ENCODE peak calls at places on chromosome 17, in six cellular contexts. One of them, this sample, is unnamed.

GRCh38 chr17:263773-264172 is 82.3 kb upstream of the DOC2B start:
- DNase-seq in sigmoid colon: peak; percentile 48
- DNase-seq in right lobe of liver: peak; percentile 37
- DNase-seq in RWPE1: no peak
- DNase-seq in RWPE2: peak; percentile 31
- DNase-seq in CD4-positive, alpha-beta T cell: no peak
- DNase-seq in this sample: peak; percentile 16

GRCh38 chr17:6505425-6506142 is 50.8 kb downstream of the PITPNM3 start:
- DNase-seq in sigmoid colon: peak; percentile 35
- DNase-seq in right lobe of liver: no peak
- DNase-seq in RWPE1: peak; percentile 16
- DNase-seq in RWPE2: no peak
- DNase-seq in CD4-positive, alpha-beta T cell: no peak
- DNase-seq in this sample: peak; percentile 9

GRCh38 chr17:62693616-62694415 is 66.3 kb downstream of the MRC2 start:
- DNase-seq in sigmoid colon: no peak
- DNase-seq in right lobe of liver: no peak
- DNase-seq in RWPE1: no peak
- DNase-seq in RWPE2: no peak
- DNase-seq in CD4-positive, alpha-beta T cell: no peak
- DNase-seq in this sample: no peak

GRCh38 chr17:75587718-75588545 is at the start of gene MYO15B:
- DNase-seq in sigmoid colon: peak; percentile 72
- DNase-seq in right lobe of liver: peak; percentile 70
- DNase-seq in RWPE1: no peak
- DNase-seq in RWPE2: no peak
- DNase-seq in CD4-positive, alpha-beta T cell: peak; percentile 40
- DNase-seq in this sample: peak; percentile 85

GRCh38 chr17:78818932-78819331 is 21.7 kb downstream of the USP36 start:
- DNase-seq in sigmoid colon: no peak
- DNase-seq in right lobe of liver: no peak
- DNase-seq in RWPE1: no peak
- DNase-seq in RWPE2: no peak
- DNase-seq in CD4-positive, alpha-beta T cell: peak; percentile 74
- DNase-seq in this sample: no peak

GRCh38 chr17:82737981-82738877 is 2.8 kb downstream of the FN3K start:
- DNase-seq in sigmoid colon: no peak
- DNase-seq in right lobe of liver: peak; percentile 97
- DNase-seq in RWPE1: no peak
- DNase-seq in RWPE2: no peak
- DNase-seq in CD4-positive, alpha-beta T cell: no peak
- DNase-seq in this sample: peak; percentile 69

GRCh38 chr17:66290097-66290722 is 12.2 kb upstream of the PRKCA start:
- DNase-seq in sigmoid colon: no peak
- DNase-seq in right lobe of liver: no peak
- DNase-seq in RWPE1: no peak
- DNase-seq in RWPE2: no peak
- DNase-seq in CD4-positive, alpha-beta T cell: no peak
- DNase-seq in this sample: no peak

GRCh38 chr17:13490906-13491502 is 110.7 kb downstream of the HS3ST3A1 start:
- DNase-seq in sigmoid colon: no peak
- DNase-seq in right lobe of liver: no peak
- DNase-seq in RWPE1: no peak
- DNase-seq in RWPE2: no peak
- DNase-seq in CD4-positive, alpha-beta T cell: no peak
- DNase-seq in this sample: no peak

GRCh38 chr17:57481901-57482300 is 225.6 kb downstream of the MSI2 start:
- DNase-seq in sigmoid colon: no peak
- DNase-seq in right lobe of liver: no peak
- DNase-seq in RWPE1: no peak
- DNase-seq in RWPE2: no peak
- DNase-seq in CD4-positive, alpha-beta T cell: no peak
- DNase-seq in this sample: no peak

GRCh38 chr17:30401097-30401496 is 22.4 kb downstream of the CPD start:
- DNase-seq in sigmoid colon: no peak
- DNase-seq in right lobe of liver: no peak
- DNase-seq in RWPE1: no peak
- DNase-seq in RWPE2: no peak
- DNase-seq in CD4-positive, alpha-beta T cell: no peak
- DNase-seq in this sample: no peak

GRCh38 chr17:9644910-9645751 is at the start of gene USP43:
- DNase-seq in sigmoid colon: no peak
- DNase-seq in right lobe of liver: peak; percentile 79
- DNase-seq in RWPE1: peak; percentile 84
- DNase-seq in RWPE2: peak; percentile 73
- DNase-seq in CD4-positive, alpha-beta T cell: no peak
- DNase-seq in this sample: peak; percentile 71

GRCh38 chr17:29840884-29841283 is 89.1 kb downstream of the SSH2 start:
- DNase-seq in sigmoid colon: no peak
- DNase-seq in right lobe of liver: no peak
- DNase-seq in RWPE1: no peak
- DNase-seq in RWPE2: no peak
- DNase-seq in CD4-positive, alpha-beta T cell: no peak
- DNase-seq in this sample: no peak

GRCh38 chr17:83064732-83065659 is 14.4 kb upstream of the METRNL start:
- DNase-seq in sigmoid colon: peak; percentile 70
- DNase-seq in right lobe of liver: peak; percentile 67
- DNase-seq in RWPE1: no peak
- DNase-seq in RWPE2: peak; percentile 64
- DNase-seq in CD4-positive, alpha-beta T cell: no peak
- DNase-seq in this sample: peak; percentile 74

GRCh38 chr17:21285164-21286065 is 904 bp downstream of the MAP2K3 start:
- DNase-seq in sigmoid colon: peak; percentile 81
- DNase-seq in right lobe of liver: peak; percentile 65
- DNase-seq in RWPE1: no peak
- DNase-seq in RWPE2: no peak
- DNase-seq in CD4-positive, alpha-beta T cell: no peak
- DNase-seq in this sample: no peak

GRCh38 chr17:75645501-75645888 is 12.3 kb downstream of the SMIM5 start:
- DNase-seq in sigmoid colon: peak; percentile 37
- DNase-seq in right lobe of liver: no peak
- DNase-seq in RWPE1: peak; percentile 89
- DNase-seq in RWPE2: peak; percentile 96
- DNase-seq in CD4-positive, alpha-beta T cell: no peak
- DNase-seq in this sample: peak; percentile 82

GRCh38 chr17:15651001-15651582 is 31.6 kb upstream of the FBXW10B start:
- DNase-seq in sigmoid colon: peak; percentile 69
- DNase-seq in right lobe of liver: no peak
- DNase-seq in RWPE1: peak; percentile 5
- DNase-seq in RWPE2: no peak
- DNase-seq in CD4-positive, alpha-beta T cell: no peak
- DNase-seq in this sample: no peak

GRCh38 chr17:34850964-34851363 is 110.3 kb downstream of the CCT6B start:
- DNase-seq in sigmoid colon: no peak
- DNase-seq in right lobe of liver: no peak
- DNase-seq in RWPE1: no peak
- DNase-seq in RWPE2: no peak
- DNase-seq in CD4-positive, alpha-beta T cell: no peak
- DNase-seq in this sample: no peak

GRCh38 chr17:81034168-81034777 is 678 bp upstream of the BAIAP2 start:
- DNase-seq in sigmoid colon: no peak
- DNase-seq in right lobe of liver: no peak
- DNase-seq in RWPE1: no peak
- DNase-seq in RWPE2: no peak
- DNase-seq in CD4-positive, alpha-beta T cell: no peak
- DNase-seq in this sample: no peak

GRCh38 chr17:4708436-4708835 is 2.0 kb upstream of the ARRB2 start:
- DNase-seq in sigmoid colon: no peak
- DNase-seq in right lobe of liver: no peak
- DNase-seq in RWPE1: no peak
- DNase-seq in RWPE2: no peak
- DNase-seq in CD4-positive, alpha-beta T cell: peak; percentile 47
- DNase-seq in this sample: no peak

GRCh38 chr17:77716289-77716929 is 242.1 kb upstream of the TNRC6C start:
- DNase-seq in sigmoid colon: no peak
- DNase-seq in right lobe of liver: no peak
- DNase-seq in RWPE1: no peak
- DNase-seq in RWPE2: no peak
- DNase-seq in CD4-positive, alpha-beta T cell: no peak
- DNase-seq in this sample: no peak

GRCh38 chr17:83182620-83183063 is 103.2 kb downstream of the METRNL start:
- DNase-seq in sigmoid colon: peak; percentile 74
- DNase-seq in right lobe of liver: peak; percentile 49
- DNase-seq in RWPE1: no peak
- DNase-seq in RWPE2: peak; percentile 41
- DNase-seq in CD4-positive, alpha-beta T cell: no peak
- DNase-seq in this sample: peak; percentile 62

GRCh38 chr17:17693955-17694228 is 12.6 kb downstream of the RAI1 start:
- DNase-seq in sigmoid colon: no peak
- DNase-seq in right lobe of liver: no peak
- DNase-seq in RWPE1: no peak
- DNase-seq in RWPE2: no peak
- DNase-seq in CD4-positive, alpha-beta T cell: no peak
- DNase-seq in this sample: no peak

DNA sequence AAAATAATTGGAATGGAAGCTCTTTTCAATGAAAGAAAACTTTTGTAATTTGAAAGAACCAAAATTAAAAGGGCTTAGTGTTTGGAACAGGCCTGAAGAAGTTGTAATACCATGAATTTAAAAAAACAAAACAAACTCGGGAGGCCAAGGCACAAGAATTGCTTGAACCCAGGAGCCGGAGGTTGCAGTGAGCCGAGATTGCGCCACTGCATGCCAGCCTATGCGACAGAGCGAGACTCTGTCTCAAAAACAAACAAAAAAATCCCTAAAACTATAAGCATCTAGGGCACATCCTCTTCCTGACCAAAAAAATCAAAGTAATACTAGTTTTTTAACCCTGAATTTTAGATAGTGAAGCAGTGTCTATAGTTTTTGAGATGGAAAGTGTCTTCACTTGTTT is 12.7 kb downstream of the CLTC start:
- DNase-seq in sigmoid colon: no peak
- DNase-seq in right lobe of liver: no peak
- DNase-seq in RWPE1: no peak
- DNase-seq in RWPE2: no peak
- DNase-seq in CD4-positive, alpha-beta T cell: no peak
- DNase-seq in this sample: no peak
- TF ChIP-seq CTCF in sigmoid colon: no peak
- TF ChIP-seq CTCF in right lobe of liver: no peak
- TF ChIP-seq CTCF in RWPE1: no peak
- TF ChIP-seq CTCF in RWPE2: no peak
- TF ChIP-seq CTCF in CD4-positive, alpha-beta T cell: no peak
- TF ChIP-seq CTCF in this sample: no peak

GRCh38 chr17:49746791-49747490 is 17.0 kb downstream of the FAM117A start:
- DNase-seq in sigmoid colon: no peak
- DNase-seq in right lobe of liver: no peak
- DNase-seq in RWPE1: no peak
- DNase-seq in RWPE2: no peak
- DNase-seq in CD4-positive, alpha-beta T cell: peak; percentile 13
- DNase-seq in this sample: no peak
- H3K27ac ChIP-seq in sigmoid colon: peak overlapping the region; percentile 10
- H3K27ac ChIP-seq in right lobe of liver: no peak overlapping the region
- H3K27ac ChIP-seq in RWPE1: no peak overlapping the region
- H3K27ac ChIP-seq in RWPE2: no peak overlapping the region
- H3K27ac ChIP-seq in CD4-positive, alpha-beta T cell: peak overlapping the region; percentile 94
- H3K27ac ChIP-seq in this sample: no peak overlapping the region

DNA sequence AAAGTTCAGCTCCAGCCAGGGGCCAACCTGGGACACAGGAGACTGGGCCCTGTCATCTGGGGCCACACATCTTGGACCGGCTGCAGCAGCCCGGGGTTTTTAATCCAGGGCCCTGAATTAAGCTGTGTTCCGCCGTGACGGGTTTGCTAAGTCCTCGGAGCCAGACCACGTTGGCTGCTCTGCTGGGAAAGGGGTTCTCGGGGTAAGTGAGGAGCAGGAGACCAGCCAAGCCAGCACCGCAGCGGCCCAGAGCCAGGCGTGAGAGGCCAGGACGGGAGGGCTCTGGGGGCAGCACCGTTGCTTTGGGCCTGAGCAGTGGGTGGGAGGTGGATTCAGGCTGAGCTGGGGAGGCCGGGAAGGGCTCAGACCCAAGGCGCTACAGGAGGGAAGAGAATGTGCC is 31.3 kb upstream of the CBX4 start:
- DNase-seq in sigmoid colon: no peak
- DNase-seq in right lobe of liver: no peak
- DNase-seq in RWPE1: no peak
- DNase-seq in RWPE2: no peak
- DNase-seq in CD4-positive, alpha-beta T cell: no peak
- DNase-seq in this sample: peak; percentile 44
- TF ChIP-seq CTCF in sigmoid colon: no peak
- TF ChIP-seq CTCF in right lobe of liver: no peak
- TF ChIP-seq CTCF in RWPE1: no peak
- TF ChIP-seq CTCF in RWPE2: no peak
- TF ChIP-seq CTCF in CD4-positive, alpha-beta T cell: no peak
- TF ChIP-seq CTCF in this sample: no peak

DNA sequence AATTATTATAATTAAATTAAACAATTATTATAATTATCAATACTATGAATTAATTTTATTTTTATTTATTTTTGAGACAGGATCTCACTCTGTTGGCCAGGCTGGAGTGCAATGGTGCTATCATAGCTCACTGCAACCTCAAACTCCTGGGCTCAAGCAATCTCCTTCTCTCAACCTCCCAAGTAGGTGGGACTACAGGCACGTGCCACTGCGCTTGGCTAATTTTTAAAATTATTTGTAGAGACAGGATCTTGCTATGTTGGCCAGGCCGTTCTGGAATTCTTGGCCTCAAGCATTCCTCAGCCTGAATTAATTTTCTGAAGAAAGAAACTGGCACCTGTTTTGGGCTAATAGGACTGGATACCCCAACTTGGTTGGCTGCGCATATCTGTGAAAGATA is 10.3 kb downstream of the GNA13 start:
- DNase-seq in sigmoid colon: no peak
- DNase-seq in right lobe of liver: no peak
- DNase-seq in RWPE1: no peak
- DNase-seq in RWPE2: no peak
- DNase-seq in CD4-positive, alpha-beta T cell: no peak
- DNase-seq in this sample: no peak
- H3K27ac ChIP-seq in sigmoid colon: no peak overlapping the region
- H3K27ac ChIP-seq in right lobe of liver: no peak overlapping the region
- H3K27ac ChIP-seq in RWPE1: no peak overlapping the region
- H3K27ac ChIP-seq in RWPE2: no peak overlapping the region
- H3K27ac ChIP-seq in CD4-positive, alpha-beta T cell: no peak overlapping the region
- H3K27ac ChIP-seq in this sample: no peak overlapping the region

DNA sequence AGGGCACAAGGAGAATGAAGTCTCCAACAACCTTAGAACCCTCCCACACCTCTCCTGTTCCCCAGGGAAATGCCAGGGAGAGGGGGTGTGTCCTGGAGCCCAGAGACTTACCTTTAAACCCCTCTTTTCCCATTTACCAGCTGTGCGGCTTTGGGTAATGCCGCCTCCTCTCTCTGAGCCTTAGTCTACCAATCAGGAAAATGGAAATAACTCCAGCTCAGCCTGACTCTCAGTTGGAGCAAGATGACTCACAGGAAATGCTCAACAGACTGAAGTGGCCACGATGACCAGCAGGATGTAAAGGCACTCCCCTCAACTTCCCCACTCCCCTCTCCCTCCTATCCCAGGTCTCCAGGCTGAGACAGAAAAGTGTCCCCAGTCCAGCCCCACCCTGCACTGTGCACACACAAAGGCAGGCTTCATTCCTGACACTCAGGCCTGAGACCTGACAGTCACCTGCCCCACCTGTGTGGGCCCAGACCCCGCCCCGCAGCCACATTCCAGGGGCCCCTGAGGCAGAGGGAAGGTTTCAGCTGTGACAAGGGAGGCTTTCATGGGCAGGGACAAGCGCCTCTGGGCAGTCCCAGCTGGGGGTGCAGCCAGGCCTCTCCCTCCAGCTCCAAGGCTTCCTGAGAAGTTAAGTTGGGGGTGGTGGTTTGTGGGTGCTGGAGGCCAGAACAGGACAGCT is 3.0 kb upstream of the KRT15 start:
- DNase-seq in sigmoid colon: no peak
- DNase-seq in right lobe of liver: no peak
- DNase-seq in RWPE1: peak; percentile 77
- DNase-seq in RWPE2: no peak
- DNase-seq in CD4-positive, alpha-beta T cell: no peak
- DNase-seq in this sample: peak; percentile 83
- TF ChIP-seq CTCF in sigmoid colon: no peak
- TF ChIP-seq CTCF in right lobe of liver: no peak
- TF ChIP-seq CTCF in RWPE1: no peak
- TF ChIP-seq CTCF in RWPE2: peak; percentile 5
- TF ChIP-seq CTCF in CD4-positive, alpha-beta T cell: no peak
- TF ChIP-seq CTCF in this sample: no peak

This sample was measured in lower lobe of right lung.